ENCODE peak calls at places on chromosomes 11 and 22, in seven cellular contexts. W is right lobe of liver; B is mammary epithelial cell; D is CD8-positive, alpha-beta T cell; J is CD4-positive, CD25-positive, alpha-beta regulatory T cell; R is breast epithelium; F is AG04450. T is an unnamed sample.

GRCh38 chr22:46592390-46592872 is 27.8 kb upstream of the GRAMD4 start:
- DNase-seq in W (no peak), B (peak; percentile 67), D (peak; percentile 75), J (peak; percentile 79), R (no peak), F (peak; percentile 13), T (peak; percentile 86)

GRCh38 chr11:71977743-71978418 is 20.8 kb upstream of the IL18BP start:
- DNase-seq in W (no peak), B (peak; percentile 33), D (peak; percentile 66), J (peak; percentile 72), R (no peak), F (no peak), T (peak; percentile 89)

GRCh38 chr11:34317038-34317360 is 40.8 kb downstream of the ABTB2 start:
- DNase-seq in W (no peak), B (no peak), D (no peak), J (no peak), R (no peak), F (no peak), T (no peak)

GRCh38 chr11:68480855-68481510 is 20.4 kb downstream of the PPP6R3 start:
- DNase-seq in W (no peak), B (no peak), D (no peak), J (no peak), R (no peak), F (no peak), T (no peak)

GRCh38 chr11:72581067-72581466 is 93.2 kb downstream of the PDE2A start:
- DNase-seq in W (peak; percentile 15), B (no peak), D (no peak), J (no peak), R (no peak), F (no peak), T (no peak)

GRCh38 chr11:10301656-10302293 is 3.1 kb upstream of the ADM start:
- DNase-seq in W (no peak), B (peak; percentile 61), D (no peak), J (no peak), R (no peak), F (no peak), T (no peak)

GRCh38 chr22:20494978-20495860 is at the start of gene KLHL22:
- DNase-seq in W (peak; percentile 67), B (peak; percentile 37), D (peak; percentile 60), J (peak; percentile 58), R (no peak), F (no peak), T (peak; percentile 68)

GRCh38 chr11:36300651-36301050 is 4.6 kb downstream of the PRR5L start:
- DNase-seq in W (peak; percentile 71), B (no peak), D (no peak), J (no peak), R (peak; percentile 33), F (no peak), T (peak; percentile 85)

GRCh38 chr22:22369962-22370265 is 125.3 kb downstream of the VPREB1 start:
- DNase-seq in W (no peak), B (no peak), D (no peak), J (no peak), R (no peak), F (no peak), T (peak; percentile 63)

GRCh38 chr11:17748044-17748443 is 13.5 kb downstream of the KCNC1 start:
- DNase-seq in W (no peak), B (no peak), D (no peak), J (no peak), R (no peak), F (no peak), T (peak; percentile 22)

GRCh38 chr11:102452461-102453285 is at the start of gene TMEM123:
- DNase-seq in W (peak; percentile 92), B (peak; percentile 67), D (peak; percentile 96), J (peak; percentile 97), R (peak; percentile 61), F (no peak), T (peak; percentile 87)

GRCh38 chr11:76607431-76607830 is 63.1 kb downstream of the LRRC32 start:
- DNase-seq in W (no peak), B (no peak), D (no peak), J (no peak), R (no peak), F (no peak), T (no peak)

GRCh38 chr11:35927730-35928129 is 16.1 kb upstream of the LDLRAD3 start:
- DNase-seq in W (peak; percentile 87), B (peak; percentile 94), D (no peak), J (no peak), R (peak; percentile 90), F (no peak), T (no peak)

GRCh38 chr11:61128947-61129346 is 26.7 kb downstream of the CD5 start:
- DNase-seq in W (no peak), B (no peak), D (no peak), J (no peak), R (no peak), F (no peak), T (no peak)

GRCh38 chr11:85845052-85845631 is 10.0 kb upstream of the CCDC83 start:
- DNase-seq in W (no peak), B (peak; percentile 76), D (no peak), J (no peak), R (no peak), F (no peak), T (no peak)

GRCh38 chr11:9680028-9680427 is 16.2 kb downstream of the SWAP70 start:
- DNase-seq in W (no peak), B (no peak), D (no peak), J (no peak), R (no peak), F (no peak), T (no peak)

GRCh38 chr11:43933608-43934358 is 8.7 kb upstream of the C11orf96 start:
- DNase-seq in W (no peak), B (no peak), D (no peak), J (no peak), R (no peak), F (no peak), T (no peak)

GRCh38 chr11:119206512-119207299 is 567 bp downstream of the CBL start:
- DNase-seq in W (peak; percentile 76), B (no peak), D (peak; percentile 66), J (peak; percentile 53), R (peak; percentile 45), F (no peak), T (peak; percentile 73)

GRCh38 chr22:48299124-48299523 is 1528.5 kb downstream of the BRD1 start:
- DNase-seq in W (no peak), B (no peak), D (no peak), J (no peak), R (peak; percentile 5), F (no peak), T (no peak)

GRCh38 chr22:35835998-35836691 is 118.5 kb downstream of the APOL5 start:
- DNase-seq in W (no peak), B (peak; percentile 80), D (no peak), J (no peak), R (peak; percentile 41), F (peak; percentile 52), T (peak; percentile 64)

GRCh38 chr11:18696638-18697225 is 1.8 kb upstream of the TMEM86A start:
- DNase-seq in W (no peak), B (peak; percentile 30), D (no peak), J (no peak), R (no peak), F (no peak), T (no peak)

GRCh38 chr11:8813658-8814057 is 97.3 kb upstream of the AKIP1 start:
- DNase-seq in W (peak; percentile 66), B (peak; percentile 72), D (peak; percentile 53), J (peak; percentile 60), R (no peak), F (peak; percentile 74), T (no peak)

DNA sequence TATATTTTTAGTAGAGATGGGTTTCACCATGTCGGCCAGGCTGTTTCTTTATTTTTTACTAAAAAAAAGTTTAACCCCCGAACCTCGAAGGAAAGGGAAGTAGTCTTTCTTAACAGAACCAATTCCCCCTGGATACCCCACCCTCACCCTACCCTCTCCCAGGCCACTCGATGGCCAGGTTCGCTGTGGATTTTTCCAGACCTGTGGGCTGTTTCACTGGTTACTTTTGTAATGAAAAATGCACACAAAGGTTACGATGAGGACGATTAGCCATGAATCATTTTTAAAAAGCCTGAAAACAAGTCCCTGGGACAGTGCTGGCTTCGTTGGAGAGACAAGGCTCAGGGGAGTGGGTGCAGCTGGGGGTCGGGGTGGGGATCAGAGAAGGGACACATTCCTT is 2.6 kb downstream of the TSPO start:
- DNase-seq in W (no peak), B (no peak), D (no peak), J (no peak), R (no peak), F (no peak), T (no peak)
- H3K4me3 ChIP-seq in W (no peak overlapping the region), B (no peak overlapping the region), D (no peak overlapping the region), J (no peak overlapping the region), R (no peak overlapping the region), F (no peak overlapping the region), T (no peak overlapping the region)

GRCh38 chr11:128089962-128090361 is 497.4 kb downstream of the ETS1 start:
- DNase-seq in W (no peak), B (no peak), D (no peak), J (no peak), R (no peak), F (no peak), T (no peak)
- H3K4me3 ChIP-seq in W (no peak overlapping the region), B (no peak overlapping the region), D (no peak overlapping the region), J (no peak overlapping the region), R (no peak overlapping the region), F (no peak overlapping the region), T (no peak overlapping the region)

GRCh38 chr11:826836-827145 is 928 bp upstream of the CRACR2B start:
- DNase-seq in W (no peak), B (no peak), D (no peak), J (peak; percentile 45), R (no peak), F (no peak), T (no peak)
- H3K4me3 ChIP-seq in W (peak overlapping the region; percentile 48), B (peak overlapping the region; percentile 25), D (peak overlapping the region; percentile 39), J (no peak overlapping the region), R (peak overlapping the region; percentile 39), F (peak overlapping the region; percentile 7), T (peak overlapping the region; percentile 65)

DNA sequence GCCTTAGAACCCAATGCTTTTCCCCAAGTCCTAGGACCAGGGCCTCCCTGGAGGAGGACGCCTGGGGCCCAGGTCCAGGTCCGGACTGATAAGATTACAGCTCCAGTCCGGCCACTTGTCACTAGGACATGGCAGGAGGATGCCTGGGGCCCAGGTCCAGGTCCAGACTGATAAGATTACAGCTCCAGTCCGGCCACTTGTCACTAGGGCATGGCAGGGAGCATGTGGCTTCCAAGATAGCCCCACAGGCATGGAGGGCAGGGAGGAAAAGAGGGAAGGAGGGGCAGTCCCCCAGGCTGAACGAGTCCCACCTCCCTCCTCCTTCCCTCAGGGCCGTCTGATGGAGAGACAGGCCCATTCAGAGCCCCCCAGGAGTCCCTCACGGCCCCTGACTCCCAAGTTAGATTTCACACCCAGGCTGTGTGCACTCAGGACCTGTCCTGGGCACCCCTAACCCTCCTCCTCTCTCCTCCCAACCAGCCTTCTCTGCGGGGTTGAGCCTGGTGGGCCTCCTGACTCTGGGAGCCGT is 1.9 kb downstream of the TSPAN32 start:
- DNase-seq in W (no peak), B (no peak), D (peak; percentile 51), J (no peak), R (peak; percentile 15), F (no peak), T (peak; percentile 43)
- H3K4me3 ChIP-seq in W (no peak overlapping the region), B (no peak overlapping the region), D (peak overlapping the region; percentile 82), J (peak overlapping the region; percentile 81), R (no peak overlapping the region), F (no peak overlapping the region), T (no peak overlapping the region)

T was measured in Peyer's patch.